ENCODE peak calls at places on chromosomes 4 and X, in nine cellular contexts. V is left lung; E is neuronal stem cell; N is NCI-H1694 treated with DMSO at 0.1 percent for 48 hours; R is stimulated activated CD8-positive, alpha-beta memory T cell treated with anti-CD3 and anti-CD28 coated beads, Interleukin-15, amount 100 ng/mL, for 4 hours; I is LoVo; X is NCI-H2029; Q is fibroblast of lung; Y is NCI-H510A treated with DMSO at 0.1 percent for 48 hours. B is an unnamed sample.

GRCh38 chr4:157005831-157006230 is 34.2 kb upstream of the PDGFC start:
- DNase-seq in V (no peak), E (no peak), N (no peak), R (no peak), I (no peak), X (no peak), Q (no peak), Y (no peak), B (no peak)

GRCh38 chr4:21554510-21554909 is 394.1 kb downstream of the KCNIP4 start:
- DNase-seq in V (no peak), E (no peak), N (no peak), R (no peak), I (no peak), X (no peak), Q (no peak), Y (no peak), B (no peak)

GRCh38 chr4:173001571-173001970 is 167.0 kb upstream of the GALNT7 start:
- DNase-seq in V (no peak), E (no peak), N (no peak), R (no peak), I (no peak), X (no peak), Q (peak), Y (no peak), B (no peak)

GRCh38 chrX:150371877-150372276 is 8.8 kb downstream of the MAMLD1 start:
- DNase-seq in V (no peak), E (no peak), N (no peak), R (no peak), I (no peak), X (no peak), Q (no peak), Y (no peak), B (no peak)

GRCh38 chrX:16638533-16638932 is 11.4 kb upstream of the S100G start:
- DNase-seq in V (no peak), E (no peak), N (no peak), R (no peak), I (no peak), X (no peak), Q (no peak), Y (no peak), B (no peak)

GRCh38 chrX:49106930-49107329 is 16.6 kb downstream of the GPKOW start:
- DNase-seq in V (no peak), E (no peak), N (peak), R (no peak), I (no peak), X (no peak), Q (peak), Y (peak), B (no peak)

GRCh38 chrX:141960573-141960972 is 56.9 kb downstream of the MAGEC1 start:
- DNase-seq in V (no peak), E (no peak), N (no peak), R (no peak), I (no peak), X (no peak), Q (no peak), Y (no peak), B (no peak)

GRCh38 chrX:135345328-135345645 is 36.0 kb downstream of the ETDC start:
- DNase-seq in V (no peak), E (no peak), N (no peak), R (no peak), I (peak), X (no peak), Q (peak), Y (peak), B (peak)

B was measured in DMS153.